ENCODE peak calls at places on chromosomes 5 and 9, in five cellular contexts. T is ovary, N is adrenal gland, L is PC-3, X is heart left ventricle. V is an unnamed sample. For H3K4me1, the result is how much of the 10 kb centered on the place peaks cover.

GRCh38 chr5:860506-861150 is 9.8 kb upstream of the ZDHHC11 start:
- DNase-seq in T (no peak), N (no peak), L (no peak), X (no peak), V (no peak)

GRCh38 chr5:6759401-6759800 is 46.2 kb downstream of the TENT4A start:
- DNase-seq in T (no peak), N (no peak), L (peak), X (peak), V (no peak)

GRCh38 chr9:133918123-133918813 is 73.9 kb downstream of the VAV2 start:
- DNase-seq in T (no peak), N (no peak), L (no peak), X (no peak), V (no peak)

GRCh38 chr5:131386779-131387178 is 122.9 kb downstream of the CDC42SE2 start:
- DNase-seq in T (no peak), N (no peak), L (peak), X (no peak), V (no peak)

GRCh38 chr5:56625577-56625976 is 189.8 kb upstream of the MAP3K1 start:
- DNase-seq in T (no peak), N (no peak), L (peak), X (no peak), V (no peak)

GRCh38 chr9:38388283-38389223 is 3.9 kb upstream of the ALDH1B1 start:
- DNase-seq in T (peak), N (no peak), L (no peak), X (no peak), V (no peak)

GRCh38 chr5:146173597-146173996 is 8.9 kb downstream of the LARS1 start:
- DNase-seq in T (no peak), N (no peak), L (no peak), X (no peak), V (no peak)

GRCh38 chr9:17863213-17863883 is 284.5 kb downstream of the SH3GL2 start:
- DNase-seq in T (no peak), N (no peak), L (no peak), X (no peak), V (no peak)

GRCh38 chr5:178291969-178292825 is 59.6 kb upstream of the PHYKPL start:
- DNase-seq in T (no peak), N (no peak), L (no peak), X (peak), V (no peak)

GRCh38 chr5:14457475-14457874 is 124.1 kb upstream of the OTULINL start:
- DNase-seq in T (no peak), N (peak), L (no peak), X (no peak), V (no peak)

GRCh38 chr9:117377046-117377445 is 37.8 kb downstream of the ASTN2 start:
- DNase-seq in T (no peak), N (no peak), L (no peak), X (no peak), V (no peak)

GRCh38 chr5:125499969-125500368 is 753.5 kb upstream of the ZNF608 start:
- DNase-seq in T (no peak), N (no peak), L (no peak), X (no peak), V (no peak)

GRCh38 chr9:127174386-127175318 is 52.2 kb upstream of the ANGPTL2 start:
- DNase-seq in T (peak), N (peak), L (no peak), X (no peak), V (no peak)

GRCh38 chr9:131942076-131942720 is 137.5 kb downstream of the MED27 start:
- DNase-seq in T (no peak), N (no peak), L (no peak), X (no peak), V (no peak)

GRCh38 chr5:40551706-40552557 is 127.8 kb upstream of the PTGER4 start:
- DNase-seq in T (no peak), N (no peak), L (peak), X (no peak), V (no peak)

GRCh38 chr5:33065146-33065545 is 354.0 kb downstream of the NPR3 start:
- DNase-seq in T (no peak), N (no peak), L (no peak), X (no peak), V (no peak)

GRCh38 chr5:177302354-177303110 is 987 bp downstream of the RAB24 start:
- DNase-seq in T (no peak), N (no peak), L (peak), X (no peak), V (no peak)

DNA sequence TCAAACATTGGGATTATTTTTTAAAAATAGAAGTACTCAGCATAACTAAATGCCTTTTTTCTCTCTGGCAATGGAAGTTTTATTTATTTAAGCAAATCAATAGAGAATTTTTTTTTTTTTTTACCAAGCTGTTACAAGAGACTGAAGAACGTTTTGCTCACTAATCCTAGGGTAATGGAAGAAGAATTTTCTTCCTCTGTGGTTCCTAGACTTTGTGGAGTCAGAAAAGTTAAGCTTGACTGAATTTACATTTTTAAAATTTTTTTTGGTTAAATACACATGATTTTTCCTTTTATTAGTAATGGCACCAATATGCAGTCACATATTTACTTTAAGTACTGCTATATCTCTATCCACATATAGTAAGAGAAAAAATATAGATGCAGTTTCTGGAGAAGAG is 189.8 kb downstream of the PCSK1 start:
- DNase-seq in T (no peak), N (no peak), L (no peak), X (no peak), V (no peak)
- H3K4me1 ChIP-seq in T (under half), N (under half), L (under half), X (under half), V (under half)

GRCh38 chr5:31487510-31487909 is 44.4 kb downstream of the DROSHA start:
- DNase-seq in T (no peak), N (no peak), L (no peak), X (no peak), V (no peak)
- TF ChIP-seq CTCF in T (no peak), N (no peak), L (no peak), X (no peak), V (no peak)

GRCh38 chr9:136058801-136059302 is 36.2 kb downstream of the NACC2 start:
- DNase-seq in T (no peak), N (no peak), L (no peak), X (no peak), V (no peak)
- H3K4me1 ChIP-seq in T (under half), N (under half), L (under half), X (under half), V (under half)

GRCh38 chr9:68574150-68574549 is 33.5 kb upstream of the TMEM252 start:
- DNase-seq in T (no peak), N (no peak), L (peak), X (no peak), V (no peak)
- TF ChIP-seq CTCF in T (no peak), N (peak), L (peak), X (peak), V (peak)

DNA sequence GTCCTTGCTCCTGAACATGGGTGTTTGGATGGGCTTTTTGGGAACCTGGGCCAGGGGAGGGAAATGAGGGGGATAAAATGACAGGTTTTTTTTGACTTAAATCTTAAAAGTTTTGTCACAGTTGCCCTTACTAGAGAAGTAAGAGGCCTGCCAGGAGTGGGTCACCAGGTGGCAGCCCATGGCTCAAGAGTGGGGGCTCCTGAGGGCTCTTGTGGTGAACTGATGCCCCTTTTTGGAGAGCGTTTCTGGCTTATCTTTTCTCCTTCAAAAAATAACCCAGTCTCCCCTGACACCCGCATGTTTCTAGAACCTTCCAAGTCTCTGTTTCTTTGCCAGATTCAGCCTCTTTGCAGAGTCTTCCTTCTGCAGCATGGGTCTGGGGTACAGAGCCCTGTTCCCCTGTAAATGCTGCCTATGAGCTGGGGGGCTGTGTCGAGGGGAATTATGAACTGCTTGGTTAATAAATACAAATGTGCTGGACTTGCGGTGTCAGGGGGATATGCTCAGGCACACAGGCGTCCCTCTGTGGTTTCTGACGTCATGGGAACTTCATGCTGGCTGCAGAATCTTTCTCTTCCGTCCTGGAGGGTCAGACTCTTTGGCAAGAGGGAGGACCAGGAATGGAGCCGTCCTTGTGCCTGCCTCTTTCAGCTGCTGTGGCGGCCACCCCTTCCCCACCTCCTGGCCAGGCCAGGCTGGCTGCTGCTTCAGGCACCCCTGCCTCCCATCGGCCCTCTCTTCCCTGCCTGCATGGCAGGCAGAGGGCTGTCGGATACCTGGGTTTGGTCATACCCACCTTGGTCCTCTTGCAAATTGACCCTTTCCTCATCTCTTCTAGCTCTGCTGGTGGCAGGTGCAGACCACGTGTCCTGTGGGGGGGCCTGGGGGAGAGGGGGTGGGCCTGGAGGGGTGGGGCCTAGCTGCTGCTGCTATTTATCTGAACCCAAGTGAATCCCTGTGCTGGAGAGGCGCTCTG is 30.1 kb downstream of the PTPA start:
- DNase-seq in T (peak), N (peak), L (no peak), X (peak), V (peak)
- H3K4me1 ChIP-seq in T (half or more), N (half or more), L (under half), X (half or more), V (half or more)

DNA sequence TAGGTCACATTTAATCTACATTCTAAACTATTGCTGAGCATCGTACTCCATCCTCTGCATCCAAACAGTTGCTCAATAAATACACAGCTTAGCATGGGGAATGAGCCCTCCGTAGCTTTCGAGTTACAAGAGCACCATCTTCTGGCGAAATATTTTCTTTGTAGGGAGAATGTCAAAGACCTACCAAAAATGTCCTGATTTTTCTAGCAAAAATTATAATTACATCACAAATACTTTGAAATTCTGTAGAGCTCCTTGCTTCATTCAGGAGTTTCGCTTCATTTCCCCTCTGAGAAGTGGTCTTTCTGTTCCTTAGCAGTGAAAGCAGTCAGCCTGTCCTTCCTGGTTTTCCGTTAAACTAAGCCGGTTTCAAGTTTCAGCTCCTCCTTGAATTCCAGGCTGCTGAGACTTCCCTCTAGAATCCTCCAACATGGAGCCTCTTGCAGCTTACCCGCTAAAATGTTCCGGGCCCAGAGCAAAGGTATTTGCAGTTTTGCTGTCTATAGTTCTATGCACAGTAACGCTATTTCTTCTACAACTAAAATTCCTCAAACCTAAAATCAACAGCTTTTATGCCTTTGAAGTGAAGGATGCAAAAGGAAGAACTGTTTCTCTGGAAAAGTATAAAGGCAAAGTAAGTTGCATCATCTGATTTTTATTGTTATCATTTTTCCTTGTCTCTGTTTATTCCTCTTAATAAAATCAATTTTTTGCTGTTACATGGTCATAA is at the start of gene GPX8:
- DNase-seq in T (peak), N (no peak), L (peak), X (no peak), V (peak)
- TF ChIP-seq CTCF in T (peak), N (peak), L (peak), X (peak), V (peak)

V was measured in heart right ventricle.